ENCODE peak calls at places on chromosomes 2 and 18, in six cellular contexts. F, H, W, P, N and D are unnamed samples.

GRCh38 chr2:232505805-232506360 is 14.3 kb upstream of the PRSS56 start:
- DNase-seq in F (no peak), H (no peak), W (no peak), P (no peak), N (no peak), D (no peak)

GRCh38 chr2:106104332-106105062 is 89.6 kb downstream of the UXS1 start:
- DNase-seq in F (peak; percentile 74), H (peak; percentile 45), W (peak; percentile 37), P (no peak), N (peak; percentile 67), D (no peak)

GRCh38 chr2:236748385-236748784 is 178.8 kb downstream of the ACKR3 start:
- DNase-seq in F (peak; percentile 58), H (no peak), W (no peak), P (peak; percentile 94), N (no peak), D (no peak)

GRCh38 chr18:79684787-79685186 is 5.2 kb downstream of the CTDP1 start:
- DNase-seq in F (no peak), H (no peak), W (no peak), P (no peak), N (no peak), D (no peak)

GRCh38 chr18:45104071-45104440 is 423.4 kb downstream of the SETBP1 start:
- DNase-seq in F (no peak), H (no peak), W (no peak), P (no peak), N (no peak), D (no peak)

GRCh38 chr2:168995744-168996143 is 35.4 kb downstream of the ABCB11 start:
- DNase-seq in F (no peak), H (no peak), W (no peak), P (no peak), N (no peak), D (no peak)

GRCh38 chr2:227033471-227034148 is 130.4 kb downstream of the COL4A4 start:
- DNase-seq in F (peak; percentile 81), H (peak; percentile 25), W (no peak), P (no peak), N (peak; percentile 89), D (peak; percentile 6)

GRCh38 chr2:98867539-98868309 is 68.3 kb downstream of the CRACDL start:
- DNase-seq in F (peak; percentile 9), H (peak; percentile 19), W (no peak), P (peak; percentile 63), N (no peak), D (no peak)

GRCh38 chr2:216388046-216388884 is 16.0 kb upstream of the MARCHF4 start:
- DNase-seq in F (no peak), H (no peak), W (no peak), P (peak; percentile 41), N (no peak), D (no peak)

GRCh38 chr2:72153924-72154323 is 6.3 kb upstream of the CYP26B1 start:
- DNase-seq in F (no peak), H (no peak), W (no peak), P (no peak), N (no peak), D (no peak)

GRCh38 chr2:201261471-201261870 is 1.1 kb downstream of the CASP8 start:
- DNase-seq in F (no peak), H (no peak), W (no peak), P (no peak), N (no peak), D (no peak)

GRCh38 chr2:143948710-143949109 is 571.2 kb downstream of the ZEB2 start:
- DNase-seq in F (no peak), H (no peak), W (no peak), P (no peak), N (no peak), D (no peak)

GRCh38 chr2:150327546-150328495 is 159.6 kb downstream of the RND3 start:
- DNase-seq in F (no peak), H (no peak), W (no peak), P (no peak), N (peak; percentile 33), D (no peak)

GRCh38 chr2:43124667-43125057 is 101.7 kb downstream of the ZFP36L2 start:
- DNase-seq in F (no peak), H (no peak), W (no peak), P (no peak), N (no peak), D (no peak)

GRCh38 chr2:203360833-203361430 is 32.7 kb downstream of the ABI2 start:
- DNase-seq in F (no peak), H (no peak), W (no peak), P (no peak), N (no peak), D (no peak)

GRCh38 chr2:11389048-11389413 is 44.6 kb upstream of the ROCK2 start:
- DNase-seq in F (no peak), H (no peak), W (no peak), P (no peak), N (no peak), D (no peak)

GRCh38 chr2:105287692-105288091 is 41.8 kb downstream of the TGFBRAP1 start:
- DNase-seq in F (peak; percentile 40), H (peak; percentile 23), W (peak; percentile 19), P (no peak), N (peak; percentile 65), D (no peak)

GRCh38 chr2:159179696-159180095 is 106.8 kb downstream of the WDSUB1 start:
- DNase-seq in F (no peak), H (no peak), W (no peak), P (no peak), N (no peak), D (no peak)

GRCh38 chr18:43662657-43663056 is 385.4 kb upstream of the SYT4 start:
- DNase-seq in F (peak; percentile 86), H (peak; percentile 93), W (peak; percentile 80), P (no peak), N (no peak), D (peak; percentile 80)

GRCh38 chr2:144456680-144457079 is 63.2 kb downstream of the ZEB2 start:
- DNase-seq in F (peak; percentile 90), H (peak; percentile 90), W (peak; percentile 12), P (no peak), N (no peak), D (peak; percentile 49)

GRCh38 chr2:241666627-241667400 is 19.8 kb downstream of the DTYMK start:
- DNase-seq in F (no peak), H (peak; percentile 68), W (peak; percentile 12), P (no peak), N (no peak), D (no peak)

GRCh38 chr2:71668326-71669057 is 215.1 kb downstream of the DYSF start:
- DNase-seq in F (no peak), H (no peak), W (no peak), P (no peak), N (peak; percentile 29), D (no peak)

GRCh38 chr2:160039166-160039903 is 23.1 kb downstream of the PLA2R1 start:
- DNase-seq in F (peak; percentile 42), H (peak; percentile 91), W (peak; percentile 75), P (no peak), N (no peak), D (no peak)

GRCh38 chr2:98518106-98518505 is 73.4 kb downstream of the INPP4A start:
- DNase-seq in F (no peak), H (no peak), W (no peak), P (no peak), N (no peak), D (no peak)

GRCh38 chr18:498901-499300 is 1.6 kb downstream of the COLEC12 start:
- DNase-seq in F (peak; percentile 52), H (no peak), W (no peak), P (no peak), N (no peak), D (no peak)

GRCh38 chr2:70467831-70468810 is 85.5 kb downstream of the TGFA start:
- DNase-seq in F (no peak), H (no peak), W (no peak), P (no peak), N (no peak), D (no peak)

GRCh38 chr2:234102112-234102511 is 51.6 kb downstream of the SPP2 start:
- DNase-seq in F (no peak), H (no peak), W (no peak), P (peak; percentile 67), N (no peak), D (no peak)

GRCh38 chr2:69639246-69639645 is 4.3 kb downstream of the AAK1 start:
- DNase-seq in F (no peak), H (no peak), W (no peak), P (no peak), N (no peak), D (no peak)

GRCh38 chr2:204486855-204487254 is 58.4 kb upstream of the PARD3B start:
- DNase-seq in F (peak; percentile 89), H (peak; percentile 50), W (no peak), P (no peak), N (no peak), D (no peak)
- TF ChIP-seq CTCF in F (no peak), H (no peak), W (no peak), P (no peak), N (no peak), D (no peak)

GRCh38 chr2:145638675-145639074 is 1118.8 kb upstream of the ZEB2 start:
- DNase-seq in F (no peak), H (no peak), W (no peak), P (no peak), N (no peak), D (no peak)
- TF ChIP-seq CTCF in F (peak; percentile 13), H (no peak), W (peak; percentile 8), P (no peak), N (peak; percentile 44), D (peak; percentile 13)

GRCh38 chr2:46462936-46463335 is 16.4 kb upstream of the TMEM247 start:
- DNase-seq in F (peak; percentile 73), H (peak; percentile 29), W (no peak), P (no peak), N (no peak), D (peak; percentile 23)

GRCh38 chr2:46459694-46460093 is 19.7 kb upstream of the TMEM247 start:
- DNase-seq in F (no peak), H (no peak), W (no peak), P (no peak), N (no peak), D (no peak)

GRCh38 chr2:46460241-46460921 is 19.0 kb upstream of the TMEM247 start:
- DNase-seq in F (no peak), H (no peak), W (no peak), P (no peak), N (no peak), D (no peak)

GRCh38 chr2:46460991-46461715 is 18.2 kb upstream of the TMEM247 start:
- DNase-seq in F (peak; percentile 75), H (peak; percentile 36), W (peak; percentile 45), P (peak; percentile 65), N (peak; percentile 71), D (peak; percentile 41)

GRCh38 chr2:46461716-46462171 is 17.6 kb upstream of the TMEM247 start:
- DNase-seq in F (no peak), H (no peak), W (no peak), P (no peak), N (no peak), D (no peak)
- TF ChIP-seq CTCF in F (no peak), H (no peak), W (no peak), P (no peak), N (peak; percentile 26), D (no peak)

DNA sequence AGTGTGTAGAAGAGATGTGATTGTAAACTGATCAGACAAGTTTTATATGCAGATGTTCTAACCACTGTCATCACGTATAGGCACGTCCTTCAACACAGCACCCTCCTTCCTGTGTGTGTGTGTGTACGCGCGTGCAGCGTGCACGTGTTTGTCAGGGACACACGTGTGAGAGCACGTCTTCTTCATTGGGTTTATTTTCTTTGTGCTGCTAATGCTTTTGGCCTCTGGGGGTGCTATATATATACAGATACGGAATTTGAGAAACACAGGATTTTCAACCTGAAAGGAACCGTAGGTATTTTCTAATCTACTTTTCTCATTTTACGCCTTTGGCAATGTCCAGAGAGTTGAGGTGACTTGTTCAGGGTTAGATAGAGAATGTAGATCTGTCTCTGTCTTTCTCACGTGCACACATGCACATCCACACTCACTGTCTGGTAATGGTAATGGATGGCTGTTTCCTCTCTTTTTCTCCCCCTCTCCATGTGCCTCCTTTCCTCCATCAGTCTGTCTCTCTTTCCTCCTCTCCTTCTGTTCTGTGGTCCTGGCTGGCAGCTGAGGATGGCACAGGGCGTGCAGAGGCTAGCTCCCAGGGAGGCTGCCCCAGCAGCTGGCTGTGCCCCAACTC is 13.4 kb upstream of the CELF4 start:
- DNase-seq in F (peak; percentile 7), H (no peak), W (no peak), P (no peak), N (no peak), D (no peak)
- TF ChIP-seq CTCF in F (peak; percentile 35), H (peak; percentile 20), W (no peak), P (peak; percentile 52), N (peak; percentile 64), D (peak; percentile 44)